ENCODE peak calls at places on chromosomes 2 and 18, in six cellular contexts. B is GM12865, H is prostate gland, W is NCI-H2171, Q is activated gamma-delta T cell, K is skeletal muscle cell. R is an unnamed sample.

GRCh38 chr2:218026676-218027425 is 24.1 kb upstream of the TNS1 start:
- DNase-seq in B (no peak), H (peak), W (no peak), Q (no peak), K (no peak), R (peak)

GRCh38 chr2:95297088-95297487 is at the start of gene KCNIP3:
- DNase-seq in B (no peak), H (peak), W (peak), Q (no peak), K (no peak), R (peak)

GRCh38 chr2:136234261-136234660 is 116.3 kb upstream of the CXCR4 start:
- DNase-seq in B (no peak), H (no peak), W (no peak), Q (no peak), K (no peak), R (no peak)

GRCh38 chr2:124804014-124804940 is 779.2 kb downstream of the CNTNAP5 start:
- DNase-seq in B (peak), H (no peak), W (no peak), Q (no peak), K (no peak), R (no peak)

GRCh38 chr2:238290079-238290478 is 1.7 kb upstream of the PER2 start:
- DNase-seq in B (peak), H (peak), W (peak), Q (peak), K (no peak), R (no peak)

GRCh38 chr18:74775239-74775638 is 177.6 kb downstream of the ZNF407 start:
- DNase-seq in B (no peak), H (no peak), W (no peak), Q (no peak), K (peak), R (no peak)

GRCh38 chr18:75474332-75474731 is 46.8 kb upstream of the SMIM21 start:
- DNase-seq in B (no peak), H (no peak), W (no peak), Q (no peak), K (no peak), R (no peak)

GRCh38 chr2:161170917-161171594 is 10.8 kb downstream of the TANK start:
- DNase-seq in B (no peak), H (no peak), W (no peak), Q (no peak), K (no peak), R (no peak)

GRCh38 chr2:165126244-165126643 is 77.6 kb downstream of the SCN3A start:
- DNase-seq in B (no peak), H (no peak), W (no peak), Q (no peak), K (no peak), R (no peak)

GRCh38 chr18:70384181-70384790 is 95.4 kb downstream of the SOCS6 start:
- DNase-seq in B (no peak), H (no peak), W (no peak), Q (no peak), K (peak), R (peak)

GRCh38 chr2:78861546-78861945 is 164.0 kb upstream of the REG3G start:
- DNase-seq in B (peak), H (no peak), W (peak), Q (no peak), K (no peak), R (no peak)

GRCh38 chr18:21820811-21821143 is 80.2 kb downstream of the MIB1 start:
- DNase-seq in B (no peak), H (no peak), W (no peak), Q (no peak), K (no peak), R (no peak)

GRCh38 chr2:239882335-239882734 is 142.8 kb downstream of the NDUFA10 start:
- DNase-seq in B (peak), H (peak), W (peak), Q (no peak), K (no peak), R (peak)

GRCh38 chr18:58993260-58993659 is 128.6 kb downstream of the ZNF532 start:
- DNase-seq in B (no peak), H (no peak), W (no peak), Q (no peak), K (peak), R (no peak)

GRCh38 chr2:238403632-238404405 is 22.9 kb upstream of the ASB1 start:
- DNase-seq in B (no peak), H (no peak), W (no peak), Q (no peak), K (no peak), R (peak)